ENCODE peak calls at places on chromosomes 16 and 17, in nine cellular contexts. M is A549; H is mesothelial cell of epicardium; G is GM20000; J is CD8-positive, alpha-beta T cell; N is glutamatergic neuron; X is body of pancreas; Q is left ventricle myocardium inferior; B is endothelial cell. A is an unnamed sample.

GRCh38 chr16:15950167-15950854 is 895 bp downstream of the ABCC1 start:
- DNase-seq in M (no peak), H (no peak), G (peak), J (no peak), N (peak), X (peak), Q (no peak), B (peak), A (peak)

GRCh38 chr17:27764589-27764988 is 35.7 kb downstream of the NOS2 start:
- DNase-seq in M (no peak), H (no peak), G (no peak), J (no peak), N (no peak), X (no peak), Q (no peak), B (no peak), A (no peak)

GRCh38 chr16:87653234-87653633 is 50.9 kb downstream of the JPH3 start:
- DNase-seq in M (peak), H (no peak), G (no peak), J (no peak), N (no peak), X (no peak), Q (no peak), B (no peak), A (no peak)

GRCh38 chr17:82463881-82464566 is 5.5 kb downstream of the NARF start:
- DNase-seq in M (no peak), H (no peak), G (no peak), J (no peak), N (no peak), X (peak), Q (no peak), B (no peak), A (no peak)

GRCh38 chr16:51289336-51289735 is 138.3 kb upstream of the SALL1 start:
- DNase-seq in M (no peak), H (no peak), G (no peak), J (no peak), N (no peak), X (no peak), Q (no peak), B (no peak), A (no peak)

GRCh38 chr16:64982581-64982980 is 139.3 kb downstream of the CDH11 start:
- DNase-seq in M (no peak), H (no peak), G (no peak), J (no peak), N (no peak), X (no peak), Q (no peak), B (no peak), A (no peak)

GRCh38 chr16:83994087-83994486 is 26.0 kb downstream of the NECAB2 start:
- DNase-seq in M (peak), H (no peak), G (no peak), J (no peak), N (no peak), X (peak), Q (no peak), B (no peak), A (no peak)

GRCh38 chr17:81039854-81040758 is 5.2 kb downstream of the BAIAP2 start:
- DNase-seq in M (no peak), H (no peak), G (no peak), J (no peak), N (no peak), X (no peak), Q (no peak), B (no peak), A (no peak)

GRCh38 chr16:84391151-84391873 is 23.0 kb downstream of the ATP2C2 start:
- DNase-seq in M (no peak), H (no peak), G (no peak), J (no peak), N (no peak), X (no peak), Q (no peak), B (no peak), A (no peak)

GRCh38 chr17:75914643-75915265 is 10.1 kb upstream of the MRPL38 start:
- DNase-seq in M (no peak), H (no peak), G (no peak), J (no peak), N (no peak), X (no peak), Q (no peak), B (no peak), A (no peak)

GRCh38 chr17:45845376-45846185 is 900 bp downstream of the SPPL2C start:
- DNase-seq in M (no peak), H (no peak), G (no peak), J (no peak), N (no peak), X (no peak), Q (no peak), B (no peak), A (no peak)

GRCh38 chr17:1486802-1487695 is 5.4 kb downstream of the MYO1C start:
- DNase-seq in M (peak), H (no peak), G (peak), J (peak), N (peak), X (peak), Q (peak), B (peak), A (peak)

GRCh38 chr17:75147878-75148546 is 6.3 kb downstream of the JPT1 start:
- DNase-seq in M (no peak), H (no peak), G (no peak), J (no peak), N (no peak), X (no peak), Q (no peak), B (no peak), A (no peak)

GRCh38 chr17:55661359-55661758 is 61.3 kb downstream of the TMEM100 start:
- DNase-seq in M (no peak), H (no peak), G (no peak), J (no peak), N (no peak), X (no peak), Q (no peak), B (no peak), A (no peak)

GRCh38 chr16:89315791-89316581 is 98.5 kb downstream of the ZNF778 start:
- DNase-seq in M (no peak), H (no peak), G (peak), J (peak), N (no peak), X (peak), Q (peak), B (peak), A (peak)

GRCh38 chr16:48081656-48082055 is 74.1 kb downstream of the ABCC12 start:
- DNase-seq in M (peak), H (no peak), G (no peak), J (no peak), N (no peak), X (no peak), Q (no peak), B (no peak), A (no peak)

GRCh38 chr16:19948186-19949104 is 63.8 kb upstream of the GPRC5B start:
- DNase-seq in M (no peak), H (no peak), G (no peak), J (no peak), N (no peak), X (no peak), Q (no peak), B (no peak), A (no peak)

GRCh38 chr16:49747654-49748053 is 108.3 kb downstream of the ZNF423 start:
- DNase-seq in M (no peak), H (no peak), G (no peak), J (no peak), N (no peak), X (no peak), Q (no peak), B (no peak), A (no peak)

GRCh38 chr17:77345260-77345910 is 204.6 kb downstream of the SEC14L1 start:
- DNase-seq in M (no peak), H (no peak), G (no peak), J (no peak), N (no peak), X (no peak), Q (no peak), B (no peak), A (no peak)
- TF ChIP-seq CTCF in M (no peak), H (no peak), G (no peak), J (no peak), N (no peak), X (no peak), Q (no peak), B (no peak), A (no peak)

DNA sequence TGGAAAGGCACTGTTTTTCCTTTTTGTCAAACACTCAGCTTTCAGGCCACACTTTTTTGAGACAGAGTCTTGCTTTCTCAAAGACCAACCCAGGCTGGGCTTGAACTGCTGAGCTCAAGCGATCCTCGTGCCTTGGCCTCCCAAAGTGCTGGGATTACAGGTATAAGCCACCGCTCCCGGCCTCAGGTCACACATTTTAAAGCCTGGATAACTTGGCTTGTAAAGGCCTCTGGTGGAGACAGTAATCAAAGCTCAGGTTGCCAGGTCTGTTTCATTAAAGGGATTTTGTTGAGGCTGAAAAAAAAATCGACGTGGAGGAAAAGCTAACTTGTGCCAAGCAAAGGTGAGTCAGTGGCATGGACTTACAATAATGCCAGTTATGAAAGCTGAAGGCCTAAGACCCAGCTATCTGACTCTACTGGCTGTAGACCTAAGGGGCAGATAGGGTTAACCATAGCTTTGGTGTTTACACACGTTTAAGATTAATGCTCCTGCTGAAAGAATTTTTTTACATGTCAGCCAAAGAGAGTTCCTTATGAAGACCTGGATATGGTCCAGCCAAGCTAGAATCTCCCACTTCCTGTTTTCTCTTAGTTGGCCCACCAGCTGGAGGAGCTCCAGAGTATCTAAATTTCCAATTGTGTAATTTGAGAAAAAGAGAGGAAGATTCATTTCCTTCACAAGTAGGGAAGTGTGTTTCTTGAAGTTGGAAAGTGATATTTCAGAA is 910 bp downstream of the NBR1 start:
- DNase-seq in M (peak), H (no peak), G (no peak), J (no peak), N (no peak), X (peak), Q (no peak), B (peak), A (no peak)
- TF ChIP-seq CTCF in M (peak), H (no peak), G (no peak), J (no peak), N (no peak), X (peak), Q (peak), B (no peak), A (peak)

DNA sequence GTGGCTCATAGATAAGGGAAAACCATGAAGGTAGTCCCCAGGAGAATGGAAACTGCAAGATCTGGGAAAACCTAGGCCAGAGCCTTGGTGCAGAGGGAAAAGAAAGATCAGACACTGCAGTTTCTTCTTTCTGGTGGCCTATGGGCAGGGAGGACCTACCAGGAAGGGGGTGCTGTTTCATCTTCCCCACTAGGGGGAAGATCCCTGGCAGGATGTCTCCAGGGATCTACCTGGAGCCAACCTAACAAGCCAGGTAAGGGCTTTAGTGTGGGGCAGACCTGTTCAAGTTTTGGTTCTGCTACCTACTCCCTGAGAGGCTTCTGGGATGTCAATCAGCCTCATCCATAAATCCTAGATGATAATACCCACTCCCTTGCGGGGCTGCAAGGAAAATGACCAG is 21.4 kb downstream of the TOM1L2 start:
- DNase-seq in M (peak), H (no peak), G (no peak), J (no peak), N (no peak), X (no peak), Q (no peak), B (no peak), A (no peak)
- TF ChIP-seq CTCF in M (no peak), H (no peak), G (no peak), J (no peak), N (no peak), X (no peak), Q (no peak), B (no peak), A (no peak)

GRCh38 chr16:58756650-58757332 is 22.7 kb upstream of the GOT2 start:
- DNase-seq in M (no peak), H (no peak), G (no peak), J (no peak), N (no peak), X (no peak), Q (no peak), B (no peak), A (no peak)
- TF ChIP-seq CTCF in M (no peak), H (no peak), G (no peak), J (no peak), N (no peak), X (no peak), Q (no peak), B (no peak), A (no peak)

GRCh38 chr16:5502467-5502869 is 404.9 kb upstream of the EEF2KMT start:
- DNase-seq in M (peak), H (no peak), G (no peak), J (no peak), N (peak), X (no peak), Q (no peak), B (peak), A (no peak)
- TF ChIP-seq CTCF in M (peak), H (peak), G (peak), J (no peak), N (peak), X (no peak), Q (peak), B (peak), A (peak)

GRCh38 chr16:80614908-80615696 is 74.3 kb downstream of the DYNLRB2 start:
- DNase-seq in M (peak), H (no peak), G (no peak), J (no peak), N (no peak), X (no peak), Q (no peak), B (no peak), A (no peak)
- TF ChIP-seq CTCF in M (no peak), H (no peak), G (no peak), J (no peak), N (no peak), X (no peak), Q (no peak), B (no peak), A (no peak)

DNA sequence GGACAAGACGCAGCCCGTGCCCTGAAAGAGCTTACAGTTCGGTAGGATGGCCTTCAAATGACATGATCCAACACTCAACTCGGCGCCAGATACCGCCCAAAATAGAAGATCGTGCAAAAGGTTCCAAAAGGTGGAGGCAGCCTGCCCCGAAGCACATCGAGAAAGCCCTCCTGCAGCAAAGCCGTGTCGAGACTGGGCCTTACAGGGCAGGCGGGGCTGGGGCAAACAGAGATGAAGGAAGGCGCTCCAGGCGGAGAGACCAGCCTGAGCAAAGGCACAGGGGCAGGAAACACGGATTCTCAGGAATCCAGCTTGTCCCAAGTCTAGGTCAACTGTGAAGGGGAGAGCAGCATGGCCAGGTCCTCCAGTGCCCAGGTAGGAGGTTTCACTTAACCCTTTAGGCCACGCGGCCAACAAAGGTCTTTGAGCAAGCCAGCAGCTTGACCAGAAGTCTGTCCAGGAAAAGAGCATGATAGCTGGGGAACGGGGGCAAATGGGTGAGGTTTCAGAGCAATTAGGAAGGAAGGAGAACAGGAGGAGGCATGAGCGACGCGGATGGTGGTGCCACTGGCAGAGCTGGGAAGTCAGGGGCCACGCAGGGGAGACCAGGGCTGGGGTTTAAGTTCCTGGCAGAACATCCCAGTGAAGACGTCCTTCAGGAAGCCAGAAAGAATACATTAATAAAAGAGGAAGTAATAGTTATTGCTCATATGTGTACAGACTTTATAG is 21.2 kb upstream of the EIF1 start:
- DNase-seq in M (no peak), H (no peak), G (no peak), J (no peak), N (no peak), X (no peak), Q (no peak), B (no peak), A (peak)
- TF ChIP-seq CTCF in M (no peak), H (peak), G (no peak), J (peak), N (no peak), X (no peak), Q (no peak), B (peak), A (no peak)

GRCh38 chr16:30399435-30400186 is 4.4 kb downstream of the ZNF48 start:
- DNase-seq in M (no peak), H (no peak), G (no peak), J (no peak), N (no peak), X (no peak), Q (no peak), B (no peak), A (no peak)

GRCh38 chr16:30398660-30399434 is 3.6 kb downstream of the ZNF48 start:
- DNase-seq in M (no peak), H (no peak), G (no peak), J (no peak), N (peak), X (no peak), Q (no peak), B (no peak), A (no peak)

GRCh38 chr16:30395992-30396560 is 856 bp downstream of the ZNF48 start:
- DNase-seq in M (no peak), H (no peak), G (no peak), J (no peak), N (no peak), X (no peak), Q (no peak), B (no peak), A (no peak)

GRCh38 chr16:30397056-30397455 is 1.8 kb downstream of the ZNF48 start:
- DNase-seq in M (no peak), H (no peak), G (no peak), J (no peak), N (no peak), X (no peak), Q (no peak), B (no peak), A (no peak)

GRCh38 chr16:30397776-30398659 is 2.8 kb downstream of the ZNF48 start:
- DNase-seq in M (no peak), H (no peak), G (no peak), J (no peak), N (no peak), X (no peak), Q (no peak), B (no peak), A (no peak)
- TF ChIP-seq CTCF in M (no peak), H (no peak), G (no peak), J (no peak), N (no peak), X (no peak), Q (no peak), B (no peak), A (no peak)

GRCh38 chr16:52573365-52574104 is 26.6 kb upstream of the TOX3 start:
- DNase-seq in M (peak), H (no peak), G (no peak), J (no peak), N (no peak), X (peak), Q (no peak), B (no peak), A (no peak)
- TF ChIP-seq CTCF in M (no peak), H (no peak), G (no peak), J (no peak), N (no peak), X (peak), Q (no peak), B (no peak), A (no peak)

A was measured in GM13977.